ENCODE peak calls at places on chromosomes 6 and 20, in nine cellular contexts. A is renal cortical epithelial cell; B is GM20000; J is NCI-H2081; H is AML-193; R is HCT116; Z is midbrain; O is activated gamma-delta T cell treated with anti-CD3 and anti-CD28 coated beads, Interleukin-2, amount 50 U/mL, for 16 hours; X is NAMALWA. T is an unnamed sample.
A peak's percentile ranks its signal among the peaks of the same experiment; 100 is the strongest.

GRCh38 chr6:138979365-138979764 is 8.7 kb downstream of the REPS1 start:
- DNase-seq in A (no peak), B (no peak), J (no peak), H (no peak), R (no peak), Z (no peak), O (no peak), X (no peak), T (no peak)

GRCh38 chr6:28769626-28770402 is 154.0 kb downstream of the TRIM27 start:
- DNase-seq in A (peak; percentile 58), B (no peak), J (no peak), H (no peak), R (no peak), Z (no peak), O (no peak), X (no peak), T (no peak)

GRCh38 chr20:35837577-35838195 is 65.9 kb downstream of the PHF20 start:
- DNase-seq in A (peak; percentile 71), B (no peak), J (no peak), H (no peak), R (no peak), Z (no peak), O (no peak), X (no peak), T (no peak)

GRCh38 chr20:401682-402495 is 6.2 kb upstream of the RBCK1 start:
- DNase-seq in A (peak; percentile 100), B (no peak), J (no peak), H (no peak), R (peak; percentile 94), Z (no peak), O (no peak), X (no peak), T (no peak)

GRCh38 chr6:156859686-156860085 is 82.5 kb downstream of the ARID1B start:
- DNase-seq in A (no peak), B (no peak), J (no peak), H (no peak), R (no peak), Z (no peak), O (no peak), X (no peak), T (no peak)

GRCh38 chr6:28982476-28983266 is 22.4 kb downstream of the ZNF311 start:
- DNase-seq in A (peak; percentile 53), B (no peak), J (no peak), H (peak; percentile 60), R (no peak), Z (peak; percentile 60), O (no peak), X (peak; percentile 39), T (peak; percentile 40)

GRCh38 chr20:33600414-33600813 is 61.7 kb upstream of the C20orf144 start:
- DNase-seq in A (no peak), B (no peak), J (no peak), H (no peak), R (no peak), Z (no peak), O (no peak), X (no peak), T (no peak)

GRCh38 chr6:159378361-159378760 is 209.2 kb downstream of the FNDC1 start:
- DNase-seq in A (no peak), B (no peak), J (no peak), H (no peak), R (no peak), Z (no peak), O (no peak), X (no peak), T (no peak)

GRCh38 chr6:166046232-166046631 is 121.4 kb downstream of the TBXT start:
- DNase-seq in A (peak; percentile 95), B (no peak), J (no peak), H (no peak), R (no peak), Z (no peak), O (no peak), X (no peak), T (no peak)

GRCh38 chr6:110323004-110323657 is 35.0 kb downstream of the METTL24 start:
- DNase-seq in A (no peak), B (no peak), J (no peak), H (no peak), R (no peak), Z (no peak), O (no peak), X (no peak), T (no peak)

GRCh38 chr6:126446187-126446696 is 106.3 kb downstream of the CENPW start:
- DNase-seq in A (no peak), B (no peak), J (no peak), H (no peak), R (no peak), Z (no peak), O (no peak), X (no peak), T (no peak)

GRCh38 chr6:41591859-41592502 is 45.8 kb downstream of the FOXP4 start:
- DNase-seq in A (peak; percentile 39), B (peak; percentile 93), J (peak; percentile 60), H (peak; percentile 68), R (peak; percentile 46), Z (peak; percentile 71), O (peak; percentile 72), X (peak; percentile 84), T (peak; percentile 92)